ENCODE peak calls at places on chromosomes 5 and 9, in four cellular contexts. Z is uterus, T is astrocyte of the spinal cord, Y is tibial nerve. G is an unnamed sample.

GRCh38 chr9:18683312-18683711 is 209.4 kb downstream of the ADAMTSL1 start:
- DNase-seq in Z (no peak), T (no peak), Y (no peak), G (no peak)

GRCh38 chr9:4805519-4805918 is 12.8 kb downstream of the RCL1 start:
- DNase-seq in Z (no peak), T (no peak), Y (no peak), G (no peak)

GRCh38 chr5:134171972-134172371 is 4.8 kb downstream of the SKP1 start:
- DNase-seq in Z (no peak), T (no peak), Y (no peak), G (no peak)

GRCh38 chr9:23849379-23849778 is 23.3 kb upstream of the ELAVL2 start:
- DNase-seq in Z (no peak), T (no peak), Y (no peak), G (no peak)

GRCh38 chr9:89418882-89419641 is 78.9 kb downstream of the SEMA4D start:
- DNase-seq in Z (no peak), T (no peak), Y (no peak), G (no peak)

GRCh38 chr5:125743939-125744338 is 679.3 kb upstream of the GRAMD2B start:
- DNase-seq in Z (no peak), T (no peak), Y (no peak), G (no peak)

GRCh38 chr9:132575811-132576210 is 6.6 kb upstream of the BARHL1 start:
- DNase-seq in Z (no peak), T (no peak), Y (no peak), G (no peak)

GRCh38 chr9:112868956-112869594 is 21.6 kb downstream of the SLC46A2 start:
- DNase-seq in Z (no peak), T (no peak), Y (no peak), G (no peak)

GRCh38 chr5:82413302-82414042 is 135.3 kb upstream of the RPS23 start:
- DNase-seq in Z (no peak), T (peak), Y (no peak), G (peak)

GRCh38 chr5:138391859-138392386 is 39.4 kb downstream of the KDM3B start:
- DNase-seq in Z (no peak), T (no peak), Y (no peak), G (peak)

GRCh38 chr9:37034938-37035471 is 937 bp upstream of the PAX5 start:
- DNase-seq in Z (no peak), T (no peak), Y (no peak), G (no peak)
- H3K4me3 ChIP-seq in Z (no peak), T (no peak), Y (peak), G (no peak)

GRCh38 chr5:180072556-180072955 is 997 bp upstream of the RNF130 start:
- DNase-seq in Z (peak), T (no peak), Y (no peak), G (no peak)
- H3K4me3 ChIP-seq in Z (peak), T (no peak), Y (peak), G (no peak)

GRCh38 chr5:126757713-126758357 is 19.1 kb upstream of the LMNB1 start:
- DNase-seq in Z (no peak), T (no peak), Y (no peak), G (no peak)
- H3K4me3 ChIP-seq in Z (no peak), T (no peak), Y (no peak), G (no peak)

GRCh38 chr5:14630706-14631105 is 33.8 kb upstream of the OTULIN start:
- DNase-seq in Z (no peak), T (no peak), Y (no peak), G (no peak)
- H3K4me3 ChIP-seq in Z (no peak), T (no peak), Y (no peak), G (no peak)

DNA sequence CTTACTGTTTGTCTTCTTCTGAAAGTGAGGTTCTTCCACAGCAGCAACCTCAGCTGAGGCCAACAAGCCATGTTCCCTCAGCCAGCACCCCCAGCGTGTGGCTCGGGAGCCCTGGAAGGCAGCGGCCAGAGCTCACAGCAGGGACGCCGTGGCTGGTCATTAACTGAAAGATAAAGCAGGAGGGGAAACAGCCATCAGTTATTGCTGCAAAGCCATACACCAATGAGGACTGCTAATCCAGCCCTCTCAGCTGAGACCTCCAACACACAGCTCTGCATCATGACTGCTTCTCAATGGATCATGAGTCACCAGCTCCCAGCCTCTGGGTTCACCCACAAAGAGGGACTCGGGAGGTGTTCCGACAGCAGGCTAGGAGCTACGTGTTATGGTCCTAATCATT is 24.3 kb downstream of the ABCA1 start:
- DNase-seq in Z (no peak), T (peak), Y (no peak), G (no peak)
- H3K4me3 ChIP-seq in Z (no peak), T (no peak), Y (no peak), G (no peak)

GRCh38 chr5:132206782-132207181 is 20.9 kb downstream of the P4HA2 start:
- DNase-seq in Z (no peak), T (no peak), Y (no peak), G (no peak)
- H3K4me3 ChIP-seq in Z (no peak), T (no peak), Y (no peak), G (no peak)

GRCh38 chr9:16869961-16870605 is 387 bp downstream of the BNC2 start:
- DNase-seq in Z (peak), T (peak), Y (no peak), G (no peak)

GRCh38 chr9:16869140-16869903 is 1.1 kb downstream of the BNC2 start:
- DNase-seq in Z (peak), T (peak), Y (no peak), G (no peak)

GRCh38 chr9:16873131-16873787 is 2.8 kb upstream of the BNC2 start:
- DNase-seq in Z (no peak), T (peak), Y (no peak), G (no peak)

GRCh38 chr9:16870606-16871357 is at the start of gene BNC2:
- DNase-seq in Z (peak), T (peak), Y (no peak), G (no peak)

GRCh38 chr9:16871358-16872151 is 1.1 kb upstream of the BNC2 start:
- DNase-seq in Z (peak), T (peak), Y (peak), G (no peak)
- H3K4me3 ChIP-seq in Z (peak), T (peak), Y (peak), G (peak)

GRCh38 chr9:95510610-95511231 is 6.0 kb downstream of the PTCH1 start:
- DNase-seq in Z (peak), T (peak), Y (peak), G (peak)

GRCh38 chr9:95511232-95511951 is 5.4 kb downstream of the PTCH1 start:
- DNase-seq in Z (peak), T (peak), Y (peak), G (no peak)

GRCh38 chr9:95512751-95513120 is 4.0 kb downstream of the PTCH1 start:
- DNase-seq in Z (no peak), T (no peak), Y (no peak), G (no peak)

GRCh38 chr9:95513722-95514121 is 3.0 kb downstream of the PTCH1 start:
- DNase-seq in Z (no peak), T (no peak), Y (no peak), G (no peak)

DNA sequence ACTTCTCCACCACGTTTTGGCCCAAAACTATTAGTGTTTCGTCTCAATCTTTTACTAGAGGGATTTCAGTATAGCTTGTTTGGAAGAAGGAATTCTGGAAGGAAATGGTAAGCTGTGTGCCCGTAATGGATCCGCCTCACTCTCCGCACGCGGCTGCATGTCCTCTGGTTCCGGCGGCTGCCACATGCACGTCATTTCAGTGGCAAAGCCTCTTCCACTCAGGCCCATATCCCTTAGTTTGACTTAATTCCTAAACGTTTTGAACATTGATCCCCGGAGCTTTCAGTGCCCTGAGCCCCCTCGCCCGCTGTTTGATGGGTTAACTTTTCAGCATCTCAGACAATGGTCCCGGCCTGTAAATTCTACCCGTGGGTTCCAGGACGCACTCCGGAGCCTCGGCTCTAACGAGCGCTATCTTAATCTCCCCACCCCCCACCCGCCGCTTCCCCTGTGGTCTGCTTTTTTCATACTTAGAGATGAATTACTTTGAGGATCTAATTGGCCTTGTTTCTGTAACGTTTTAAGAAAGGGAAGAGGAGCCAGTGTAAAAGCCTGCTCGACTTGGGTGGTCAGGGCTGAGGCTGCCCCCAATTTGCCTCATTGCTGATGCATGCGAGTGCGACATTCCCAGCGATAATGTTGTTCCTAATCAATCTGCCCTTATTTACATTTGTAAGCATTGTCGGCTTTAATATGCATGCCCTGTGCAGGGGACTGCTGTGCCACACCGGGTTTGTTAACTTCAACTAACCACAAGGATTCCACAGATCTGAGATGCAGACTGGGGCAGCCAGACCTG is 4.6 kb downstream of the PTCH1 start:
- DNase-seq in Z (no peak), T (peak), Y (no peak), G (no peak)
- H3K4me3 ChIP-seq in Z (no peak), T (peak), Y (peak), G (peak)

G was measured in skeletal muscle cell.